ENCODE peak calls at places on chromosomes 3 and 15, in nine cellular contexts. One of them, this sample, is unnamed.

GRCh38 chr3:171986208-171986607 is 53.2 kb upstream of the FNDC3B start:
- DNase-seq in left cardiac atrium: no peak
- DNase-seq in DMS153: no peak
- DNase-seq in prostate gland: no peak
- DNase-seq in CD8-positive, alpha-beta memory T cell: no peak
- DNase-seq in Kasumi-1: peak
- DNase-seq in tibial nerve: no peak
- DNase-seq in NCI-H1105 treated with DMSO at 0.1 percent for 48 hours: no peak
- DNase-seq in omental fat pad: no peak
- DNase-seq in this sample: no peak

GRCh38 chr3:182241196-182241776 is 529.6 kb downstream of the SOX2 start:
- DNase-seq in Kasumi-1: no peak
- DNase-seq in DMS153: no peak
- DNase-seq in NCI-H1105 treated with DMSO at 0.1 percent for 48 hours: no peak
- DNase-seq in left cardiac atrium: no peak
- DNase-seq in prostate gland: no peak
- DNase-seq in tibial nerve: no peak
- DNase-seq in CD8-positive, alpha-beta memory T cell: no peak
- DNase-seq in omental fat pad: no peak
- DNase-seq in this sample: no peak

GRCh38 chr15:91032919-91033803 is 10.8 kb upstream of the VPS33B start:
- DNase-seq in omental fat pad: no peak
- DNase-seq in CD8-positive, alpha-beta memory T cell: peak
- DNase-seq in DMS153: peak
- DNase-seq in Kasumi-1: peak
- DNase-seq in left cardiac atrium: peak
- DNase-seq in prostate gland: peak
- DNase-seq in tibial nerve: no peak
- DNase-seq in NCI-H1105 treated with DMSO at 0.1 percent for 48 hours: peak
- DNase-seq in this sample: peak

GRCh38 chr3:18853269-18853668 is 295.0 kb upstream of the KCNH8 start:
- DNase-seq in omental fat pad: no peak
- DNase-seq in tibial nerve: no peak
- DNase-seq in Kasumi-1: no peak
- DNase-seq in CD8-positive, alpha-beta memory T cell: no peak
- DNase-seq in left cardiac atrium: no peak
- DNase-seq in DMS153: no peak
- DNase-seq in NCI-H1105 treated with DMSO at 0.1 percent for 48 hours: no peak
- DNase-seq in prostate gland: no peak
- DNase-seq in this sample: no peak

GRCh38 chr3:129699635-129700034 is 93.2 kb upstream of the PLXND1 start:
- DNase-seq in omental fat pad: no peak
- DNase-seq in NCI-H1105 treated with DMSO at 0.1 percent for 48 hours: no peak
- DNase-seq in Kasumi-1: no peak
- DNase-seq in prostate gland: no peak
- DNase-seq in left cardiac atrium: no peak
- DNase-seq in tibial nerve: no peak
- DNase-seq in DMS153: no peak
- DNase-seq in CD8-positive, alpha-beta memory T cell: no peak
- DNase-seq in this sample: no peak

GRCh38 chr15:99476413-99477222 is 89.2 kb upstream of the MEF2A start:
- DNase-seq in omental fat pad: no peak
- DNase-seq in NCI-H1105 treated with DMSO at 0.1 percent for 48 hours: no peak
- DNase-seq in tibial nerve: peak
- DNase-seq in prostate gland: peak
- DNase-seq in left cardiac atrium: peak
- DNase-seq in CD8-positive, alpha-beta memory T cell: no peak
- DNase-seq in DMS153: no peak
- DNase-seq in Kasumi-1: peak
- DNase-seq in this sample: peak

GRCh38 chr3:187679638-187680396 is 9.6 kb upstream of the SST start:
- DNase-seq in CD8-positive, alpha-beta memory T cell: peak
- DNase-seq in NCI-H1105 treated with DMSO at 0.1 percent for 48 hours: peak
- DNase-seq in Kasumi-1: peak
- DNase-seq in tibial nerve: peak
- DNase-seq in prostate gland: peak
- DNase-seq in DMS153: peak
- DNase-seq in left cardiac atrium: peak
- DNase-seq in omental fat pad: peak
- DNase-seq in this sample: peak

GRCh38 chr15:80191897-80192595 is 39.2 kb downstream of the FAH start:
- DNase-seq in DMS153: no peak
- DNase-seq in left cardiac atrium: no peak
- DNase-seq in CD8-positive, alpha-beta memory T cell: no peak
- DNase-seq in Kasumi-1: no peak
- DNase-seq in NCI-H1105 treated with DMSO at 0.1 percent for 48 hours: no peak
- DNase-seq in omental fat pad: no peak
- DNase-seq in prostate gland: no peak
- DNase-seq in tibial nerve: no peak
- DNase-seq in this sample: no peak

GRCh38 chr3:43290961-43291360 is 4.6 kb downstream of the SNRK start:
- DNase-seq in CD8-positive, alpha-beta memory T cell: no peak
- DNase-seq in left cardiac atrium: no peak
- DNase-seq in DMS153: no peak
- DNase-seq in omental fat pad: no peak
- DNase-seq in tibial nerve: no peak
- DNase-seq in NCI-H1105 treated with DMSO at 0.1 percent for 48 hours: no peak
- DNase-seq in prostate gland: no peak
- DNase-seq in Kasumi-1: peak
- DNase-seq in this sample: peak

GRCh38 chr3:32405711-32406323 is 14.2 kb downstream of the CMTM7 start:
- DNase-seq in prostate gland: no peak
- DNase-seq in left cardiac atrium: no peak
- DNase-seq in omental fat pad: no peak
- DNase-seq in Kasumi-1: no peak
- DNase-seq in DMS153: no peak
- DNase-seq in NCI-H1105 treated with DMSO at 0.1 percent for 48 hours: no peak
- DNase-seq in tibial nerve: no peak
- DNase-seq in CD8-positive, alpha-beta memory T cell: no peak
- DNase-seq in this sample: no peak

GRCh38 chr3:49171775-49172500 is 540 bp downstream of the KLHDC8B start:
- DNase-seq in NCI-H1105 treated with DMSO at 0.1 percent for 48 hours: no peak
- DNase-seq in CD8-positive, alpha-beta memory T cell: no peak
- DNase-seq in DMS153: no peak
- DNase-seq in prostate gland: no peak
- DNase-seq in left cardiac atrium: no peak
- DNase-seq in omental fat pad: no peak
- DNase-seq in Kasumi-1: no peak
- DNase-seq in tibial nerve: no peak
- DNase-seq in this sample: no peak

GRCh38 chr15:95162069-95162468 is 930.7 kb downstream of the MCTP2 start:
- DNase-seq in tibial nerve: no peak
- DNase-seq in prostate gland: no peak
- DNase-seq in left cardiac atrium: no peak
- DNase-seq in omental fat pad: no peak
- DNase-seq in Kasumi-1: no peak
- DNase-seq in DMS153: no peak
- DNase-seq in NCI-H1105 treated with DMSO at 0.1 percent for 48 hours: no peak
- DNase-seq in CD8-positive, alpha-beta memory T cell: no peak
- DNase-seq in this sample: peak

GRCh38 chr3:30448436-30448835 is 158.0 kb upstream of the TGFBR2 start:
- DNase-seq in tibial nerve: no peak
- DNase-seq in left cardiac atrium: no peak
- DNase-seq in Kasumi-1: no peak
- DNase-seq in DMS153: no peak
- DNase-seq in CD8-positive, alpha-beta memory T cell: no peak
- DNase-seq in prostate gland: no peak
- DNase-seq in NCI-H1105 treated with DMSO at 0.1 percent for 48 hours: no peak
- DNase-seq in omental fat pad: no peak
- DNase-seq in this sample: no peak

GRCh38 chr3:7190094-7190493 is 329.2 kb downstream of the GRM7 start:
- DNase-seq in CD8-positive, alpha-beta memory T cell: no peak
- DNase-seq in NCI-H1105 treated with DMSO at 0.1 percent for 48 hours: no peak
- DNase-seq in omental fat pad: no peak
- DNase-seq in tibial nerve: no peak
- DNase-seq in left cardiac atrium: no peak
- DNase-seq in prostate gland: no peak
- DNase-seq in Kasumi-1: no peak
- DNase-seq in DMS153: no peak
- DNase-seq in this sample: no peak

GRCh38 chr3:38554127-38554827 is 58.1 kb downstream of the EXOG start:
- DNase-seq in DMS153: no peak
- DNase-seq in prostate gland: no peak
- DNase-seq in tibial nerve: no peak
- DNase-seq in Kasumi-1: no peak
- DNase-seq in left cardiac atrium: no peak
- DNase-seq in omental fat pad: no peak
- DNase-seq in CD8-positive, alpha-beta memory T cell: no peak
- DNase-seq in NCI-H1105 treated with DMSO at 0.1 percent for 48 hours: no peak
- DNase-seq in this sample: no peak

GRCh38 chr3:153756816-153757215 is 364.4 kb upstream of the ARHGEF26 start:
- DNase-seq in prostate gland: no peak
- DNase-seq in tibial nerve: no peak
- DNase-seq in Kasumi-1: no peak
- DNase-seq in omental fat pad: no peak
- DNase-seq in left cardiac atrium: no peak
- DNase-seq in NCI-H1105 treated with DMSO at 0.1 percent for 48 hours: no peak
- DNase-seq in CD8-positive, alpha-beta memory T cell: no peak
- DNase-seq in DMS153: no peak
- DNase-seq in this sample: peak

GRCh38 chr3:112770026-112770626 is 76.5 kb downstream of the CD200R1L start:
- DNase-seq in Kasumi-1: no peak
- DNase-seq in CD8-positive, alpha-beta memory T cell: no peak
- DNase-seq in DMS153: no peak
- DNase-seq in omental fat pad: no peak
- DNase-seq in prostate gland: no peak
- DNase-seq in tibial nerve: no peak
- DNase-seq in NCI-H1105 treated with DMSO at 0.1 percent for 48 hours: no peak
- DNase-seq in left cardiac atrium: peak
- DNase-seq in this sample: peak

GRCh38 chr3:68919000-68919399 is 13.3 kb downstream of the TAFA4 start:
- DNase-seq in DMS153: no peak
- DNase-seq in tibial nerve: no peak
- DNase-seq in CD8-positive, alpha-beta memory T cell: no peak
- DNase-seq in Kasumi-1: peak
- DNase-seq in prostate gland: no peak
- DNase-seq in NCI-H1105 treated with DMSO at 0.1 percent for 48 hours: no peak
- DNase-seq in left cardiac atrium: no peak
- DNase-seq in omental fat pad: no peak
- DNase-seq in this sample: peak

GRCh38 chr3:50672656-50673055 is 2.1 kb upstream of the DOCK3 start:
- DNase-seq in NCI-H1105 treated with DMSO at 0.1 percent for 48 hours: no peak
- DNase-seq in CD8-positive, alpha-beta memory T cell: no peak
- DNase-seq in tibial nerve: no peak
- DNase-seq in omental fat pad: no peak
- DNase-seq in left cardiac atrium: no peak
- DNase-seq in DMS153: no peak
- DNase-seq in Kasumi-1: no peak
- DNase-seq in prostate gland: no peak
- DNase-seq in this sample: no peak

GRCh38 chr3:107942244-107942643 is 148.6 kb downstream of the CD47 start:
- DNase-seq in NCI-H1105 treated with DMSO at 0.1 percent for 48 hours: no peak
- DNase-seq in CD8-positive, alpha-beta memory T cell: peak
- DNase-seq in prostate gland: no peak
- DNase-seq in omental fat pad: no peak
- DNase-seq in tibial nerve: no peak
- DNase-seq in Kasumi-1: no peak
- DNase-seq in DMS153: no peak
- DNase-seq in left cardiac atrium: no peak
- DNase-seq in this sample: no peak

GRCh38 chr3:167350245-167350862 is 29.7 kb downstream of the ZBBX start:
- DNase-seq in omental fat pad: no peak
- DNase-seq in DMS153: no peak
- DNase-seq in left cardiac atrium: no peak
- DNase-seq in tibial nerve: no peak
- DNase-seq in CD8-positive, alpha-beta memory T cell: no peak
- DNase-seq in NCI-H1105 treated with DMSO at 0.1 percent for 48 hours: peak
- DNase-seq in Kasumi-1: peak
- DNase-seq in prostate gland: no peak
- DNase-seq in this sample: peak

GRCh38 chr3:43162573-43163084 is 56.8 kb upstream of the POMGNT2 start:
- DNase-seq in prostate gland: no peak
- DNase-seq in Kasumi-1: no peak
- DNase-seq in omental fat pad: no peak
- DNase-seq in DMS153: no peak
- DNase-seq in CD8-positive, alpha-beta memory T cell: peak
- DNase-seq in tibial nerve: peak
- DNase-seq in NCI-H1105 treated with DMSO at 0.1 percent for 48 hours: no peak
- DNase-seq in left cardiac atrium: no peak
- DNase-seq in this sample: no peak

This sample was measured in fibroblast of the aortic adventitia.